ENCODE peak calls at places on chromosome 19, in seven cellular contexts. One of them, this sample, is unnamed.

GRCh38 chr19:42154471-42155323 is 22.5 kb upstream of the POU2F2 start:
- DNase-seq in astrocyte of the cerebellum: no peak
- DNase-seq in stimulated activated CD8-positive, alpha-beta memory T cell treated with anti-CD3 and anti-CD28 coated beads, Interleukin-2, amount 100 ng/mL, for 1 hour: no peak
- DNase-seq in foreskin keratinocyte: no peak
- DNase-seq in neural crest cell: no peak
- DNase-seq in endothelial cell: no peak
- DNase-seq in amniotic stem cell: no peak
- DNase-seq in this sample: no peak

GRCh38 chr19:44792286-44792685 is 14.6 kb downstream of the CBLC start:
- DNase-seq in endothelial cell: no peak
- DNase-seq in astrocyte of the cerebellum: no peak
- DNase-seq in stimulated activated CD8-positive, alpha-beta memory T cell treated with anti-CD3 and anti-CD28 coated beads, Interleukin-2, amount 100 ng/mL, for 1 hour: no peak
- DNase-seq in amniotic stem cell: no peak
- DNase-seq in neural crest cell: no peak
- DNase-seq in foreskin keratinocyte: no peak
- DNase-seq in this sample: no peak

GRCh38 chr19:18834644-18834984 is 2.9 kb downstream of the UPF1 start:
- DNase-seq in stimulated activated CD8-positive, alpha-beta memory T cell treated with anti-CD3 and anti-CD28 coated beads, Interleukin-2, amount 100 ng/mL, for 1 hour: no peak
- DNase-seq in amniotic stem cell: no peak
- DNase-seq in neural crest cell: no peak
- DNase-seq in endothelial cell: no peak
- DNase-seq in astrocyte of the cerebellum: no peak
- DNase-seq in foreskin keratinocyte: no peak
- DNase-seq in this sample: no peak

GRCh38 chr19:17555929-17556813 is 722 bp downstream of the COLGALT1 start:
- DNase-seq in amniotic stem cell: no peak
- DNase-seq in astrocyte of the cerebellum: no peak
- DNase-seq in endothelial cell: peak; percentile 45
- DNase-seq in stimulated activated CD8-positive, alpha-beta memory T cell treated with anti-CD3 and anti-CD28 coated beads, Interleukin-2, amount 100 ng/mL, for 1 hour: no peak
- DNase-seq in foreskin keratinocyte: peak; percentile 33
- DNase-seq in neural crest cell: peak; percentile 26
- DNase-seq in this sample: peak; percentile 52

GRCh38 chr19:33404916-33405315 is 31.4 kb downstream of the CEBPG start:
- DNase-seq in neural crest cell: no peak
- DNase-seq in stimulated activated CD8-positive, alpha-beta memory T cell treated with anti-CD3 and anti-CD28 coated beads, Interleukin-2, amount 100 ng/mL, for 1 hour: no peak
- DNase-seq in foreskin keratinocyte: no peak
- DNase-seq in amniotic stem cell: no peak
- DNase-seq in endothelial cell: no peak
- DNase-seq in astrocyte of the cerebellum: no peak
- DNase-seq in this sample: no peak

GRCh38 chr19:6693056-6693471 is 23.1 kb upstream of the TNFSF14 start:
- DNase-seq in astrocyte of the cerebellum: no peak
- DNase-seq in foreskin keratinocyte: no peak
- DNase-seq in endothelial cell: no peak
- DNase-seq in amniotic stem cell: no peak
- DNase-seq in neural crest cell: no peak
- DNase-seq in stimulated activated CD8-positive, alpha-beta memory T cell treated with anti-CD3 and anti-CD28 coated beads, Interleukin-2, amount 100 ng/mL, for 1 hour: no peak
- DNase-seq in this sample: no peak

GRCh38 chr19:39154626-39155100 is 29.1 kb downstream of the PAK4 start:
- DNase-seq in astrocyte of the cerebellum: no peak
- DNase-seq in neural crest cell: no peak
- DNase-seq in endothelial cell: no peak
- DNase-seq in stimulated activated CD8-positive, alpha-beta memory T cell treated with anti-CD3 and anti-CD28 coated beads, Interleukin-2, amount 100 ng/mL, for 1 hour: no peak
- DNase-seq in amniotic stem cell: no peak
- DNase-seq in foreskin keratinocyte: peak; percentile 67
- DNase-seq in this sample: no peak

GRCh38 chr19:33403221-33403972 is 29.9 kb downstream of the CEBPG start:
- DNase-seq in amniotic stem cell: no peak
- DNase-seq in stimulated activated CD8-positive, alpha-beta memory T cell treated with anti-CD3 and anti-CD28 coated beads, Interleukin-2, amount 100 ng/mL, for 1 hour: no peak
- DNase-seq in astrocyte of the cerebellum: no peak
- DNase-seq in endothelial cell: no peak
- DNase-seq in foreskin keratinocyte: no peak
- DNase-seq in neural crest cell: no peak
- DNase-seq in this sample: no peak

GRCh38 chr19:54426291-54426918 is 11.1 kb downstream of the TTYH1 start:
- DNase-seq in neural crest cell: no peak
- DNase-seq in amniotic stem cell: no peak
- DNase-seq in foreskin keratinocyte: no peak
- DNase-seq in endothelial cell: no peak
- DNase-seq in astrocyte of the cerebellum: no peak
- DNase-seq in stimulated activated CD8-positive, alpha-beta memory T cell treated with anti-CD3 and anti-CD28 coated beads, Interleukin-2, amount 100 ng/mL, for 1 hour: no peak
- DNase-seq in this sample: no peak

GRCh38 chr19:16200038-16200775 is 2.5 kb downstream of the AP1M1 start:
- DNase-seq in foreskin keratinocyte: no peak
- DNase-seq in stimulated activated CD8-positive, alpha-beta memory T cell treated with anti-CD3 and anti-CD28 coated beads, Interleukin-2, amount 100 ng/mL, for 1 hour: no peak
- DNase-seq in astrocyte of the cerebellum: no peak
- DNase-seq in amniotic stem cell: no peak
- DNase-seq in endothelial cell: no peak
- DNase-seq in neural crest cell: no peak
- DNase-seq in this sample: no peak

GRCh38 chr19:41311072-41311471 is 1.1 kb downstream of the CCDC97 start:
- DNase-seq in endothelial cell: no peak
- DNase-seq in astrocyte of the cerebellum: no peak
- DNase-seq in amniotic stem cell: no peak
- DNase-seq in neural crest cell: no peak
- DNase-seq in stimulated activated CD8-positive, alpha-beta memory T cell treated with anti-CD3 and anti-CD28 coated beads, Interleukin-2, amount 100 ng/mL, for 1 hour: no peak
- DNase-seq in foreskin keratinocyte: no peak
- DNase-seq in this sample: no peak

GRCh38 chr19:3178377-3178972 is at the start of gene S1PR4:
- DNase-seq in amniotic stem cell: no peak
- DNase-seq in astrocyte of the cerebellum: no peak
- DNase-seq in neural crest cell: no peak
- DNase-seq in foreskin keratinocyte: no peak
- DNase-seq in stimulated activated CD8-positive, alpha-beta memory T cell treated with anti-CD3 and anti-CD28 coated beads, Interleukin-2, amount 100 ng/mL, for 1 hour: peak; percentile 50
- DNase-seq in endothelial cell: no peak
- DNase-seq in this sample: no peak